ENCODE peak calls at places on chromosomes 11 and 22, in nine cellular contexts. R, A, X, F, I, H, Y, T and V are unnamed samples. For H4K20me1, the result is how much of the 10 kb centered on the place peaks cover.

GRCh38 chr11:119369035-119369925 is 12.2 kb downstream of the USP2 start:
- DNase-seq in R (no peak), A (no peak), X (no peak), F (no peak), I (no peak), H (no peak), Y (peak), T (no peak), V (peak)

GRCh38 chr11:76803811-76804600 is 20.9 kb downstream of the TSKU start:
- DNase-seq in R (peak), A (no peak), X (peak), F (no peak), I (no peak), H (no peak), Y (no peak), T (no peak), V (no peak)

GRCh38 chr22:11627798-11628650 is 3900.0 kb upstream of the OR11H1 start:
- DNase-seq in R (no peak), A (no peak), X (no peak), F (no peak), I (no peak), H (no peak), Y (no peak), T (no peak), V (no peak)

GRCh38 chr22:39240841-39241631 is 3.7 kb downstream of the PDGFB start:
- DNase-seq in R (no peak), A (no peak), X (peak), F (peak), I (no peak), H (peak), Y (peak), T (peak), V (no peak)

GRCh38 chr22:20089977-20090729 is 10.1 kb downstream of the DGCR8 start:
- DNase-seq in R (no peak), A (no peak), X (peak), F (no peak), I (no peak), H (no peak), Y (no peak), T (no peak), V (no peak)

GRCh38 chr11:11036185-11037161 is 178.6 kb upstream of the ZBED5 start:
- DNase-seq in R (peak), A (peak), X (peak), F (peak), I (peak), H (peak), Y (peak), T (peak), V (peak)

GRCh38 chr11:76735841-76736240 is 47.3 kb upstream of the TSKU start:
- DNase-seq in R (no peak), A (no peak), X (no peak), F (no peak), I (no peak), H (no peak), Y (no peak), T (no peak), V (no peak)

GRCh38 chr11:26228778-26229177 is 103.2 kb upstream of the ANO3 start:
- DNase-seq in R (peak), A (no peak), X (peak), F (peak), I (no peak), H (no peak), Y (no peak), T (no peak), V (no peak)

GRCh38 chr11:78220218-78221157 is 31.8 kb downstream of the USP35 start:
- DNase-seq in R (no peak), A (no peak), X (no peak), F (no peak), I (no peak), H (no peak), Y (no peak), T (no peak), V (no peak)

GRCh38 chr22:36055376-36056310 is 27.0 kb upstream of the RBFOX2 start:
- DNase-seq in R (peak), A (no peak), X (no peak), F (no peak), I (no peak), H (no peak), Y (no peak), T (no peak), V (no peak)

GRCh38 chr11:124768914-124769313 is 6.8 kb upstream of the ESAM start:
- DNase-seq in R (no peak), A (no peak), X (no peak), F (no peak), I (no peak), H (no peak), Y (no peak), T (no peak), V (no peak)

GRCh38 chr11:4467811-4468606 is 14.4 kb upstream of the OR52K1 start:
- DNase-seq in R (no peak), A (no peak), X (no peak), F (no peak), I (no peak), H (no peak), Y (peak), T (no peak), V (no peak)

GRCh38 chr11:13216019-13217006 is 61.3 kb upstream of the BMAL1 start:
- DNase-seq in R (peak), A (no peak), X (peak), F (peak), I (peak), H (peak), Y (peak), T (peak), V (no peak)

GRCh38 chr11:128235446-128235845 is 351.9 kb downstream of the ETS1 start:
- DNase-seq in R (peak), A (no peak), X (no peak), F (no peak), I (peak), H (no peak), Y (peak), T (no peak), V (no peak)

GRCh38 chr11:61679893-61680621 is at the start of gene DAGLA:
- DNase-seq in R (peak), A (no peak), X (peak), F (peak), I (peak), H (peak), Y (peak), T (no peak), V (no peak)

GRCh38 chr22:41787331-41787730 is 13.1 kb upstream of the CCDC134 start:
- DNase-seq in R (no peak), A (no peak), X (no peak), F (no peak), I (no peak), H (no peak), Y (no peak), T (no peak), V (no peak)

GRCh38 chr11:86916330-86916729 is 38.9 kb downstream of the FZD4 start:
- DNase-seq in R (peak), A (no peak), X (peak), F (peak), I (no peak), H (no peak), Y (no peak), T (peak), V (no peak)

GRCh38 chr22:36759481-36760159 is 16.3 kb downstream of the IFT27 start:
- DNase-seq in R (no peak), A (no peak), X (no peak), F (no peak), I (no peak), H (no peak), Y (no peak), T (no peak), V (no peak)

GRCh38 chr11:88179966-88180629 is 4.9 kb upstream of the RAB38 start:
- DNase-seq in R (peak), A (peak), X (peak), F (no peak), I (no peak), H (no peak), Y (no peak), T (no peak), V (no peak)

GRCh38 chr11:118514103-118514502 is 13.2 kb upstream of the TTC36 start:
- DNase-seq in R (no peak), A (no peak), X (no peak), F (no peak), I (no peak), H (no peak), Y (no peak), T (no peak), V (no peak)

GRCh38 chr11:69010361-69010891 is 2.6 kb downstream of the MRGPRF start:
- DNase-seq in R (peak), A (no peak), X (peak), F (no peak), I (no peak), H (no peak), Y (no peak), T (no peak), V (no peak)

GRCh38 chr11:34644669-34645406 is 23.9 kb downstream of the EHF start:
- DNase-seq in R (peak), A (no peak), X (peak), F (no peak), I (no peak), H (no peak), Y (no peak), T (no peak), V (no peak)

GRCh38 chr11:113168804-113169342 is 145.5 kb upstream of the TTC12 start:
- DNase-seq in R (no peak), A (no peak), X (no peak), F (no peak), I (no peak), H (no peak), Y (no peak), T (no peak), V (no peak)

GRCh38 chr11:35169754-35170153 is 30.8 kb downstream of the CD44 start:
- DNase-seq in R (no peak), A (no peak), X (no peak), F (no peak), I (no peak), H (no peak), Y (no peak), T (no peak), V (no peak)

GRCh38 chr11:11414996-11415395 is 61.9 kb upstream of the CSNK2A3 start:
- DNase-seq in R (no peak), A (no peak), X (no peak), F (no peak), I (no peak), H (peak), Y (no peak), T (no peak), V (no peak)

GRCh38 chr11:68956547-68957254 is 24.1 kb downstream of the MRGPRD start:
- DNase-seq in R (no peak), A (no peak), X (no peak), F (no peak), I (no peak), H (no peak), Y (no peak), T (no peak), V (no peak)

GRCh38 chr22:44045171-44045570 is 21.1 kb downstream of the PARVB start:
- DNase-seq in R (peak), A (no peak), X (peak), F (no peak), I (no peak), H (no peak), Y (no peak), T (no peak), V (no peak)

GRCh38 chr22:40965936-40966557 is 14.9 kb downstream of the RBX1 start:
- DNase-seq in R (no peak), A (no peak), X (no peak), F (no peak), I (no peak), H (no peak), Y (no peak), T (no peak), V (no peak)

GRCh38 chr22:41825376-41825775 is 7.5 kb upstream of the SREBF2 start:
- DNase-seq in R (peak), A (no peak), X (peak), F (peak), I (no peak), H (no peak), Y (no peak), T (no peak), V (no peak)

GRCh38 chr11:123173040-123173855 is 21.8 kb downstream of the CLMP start:
- DNase-seq in R (peak), A (peak), X (peak), F (no peak), I (no peak), H (no peak), Y (peak), T (no peak), V (no peak)

DNA sequence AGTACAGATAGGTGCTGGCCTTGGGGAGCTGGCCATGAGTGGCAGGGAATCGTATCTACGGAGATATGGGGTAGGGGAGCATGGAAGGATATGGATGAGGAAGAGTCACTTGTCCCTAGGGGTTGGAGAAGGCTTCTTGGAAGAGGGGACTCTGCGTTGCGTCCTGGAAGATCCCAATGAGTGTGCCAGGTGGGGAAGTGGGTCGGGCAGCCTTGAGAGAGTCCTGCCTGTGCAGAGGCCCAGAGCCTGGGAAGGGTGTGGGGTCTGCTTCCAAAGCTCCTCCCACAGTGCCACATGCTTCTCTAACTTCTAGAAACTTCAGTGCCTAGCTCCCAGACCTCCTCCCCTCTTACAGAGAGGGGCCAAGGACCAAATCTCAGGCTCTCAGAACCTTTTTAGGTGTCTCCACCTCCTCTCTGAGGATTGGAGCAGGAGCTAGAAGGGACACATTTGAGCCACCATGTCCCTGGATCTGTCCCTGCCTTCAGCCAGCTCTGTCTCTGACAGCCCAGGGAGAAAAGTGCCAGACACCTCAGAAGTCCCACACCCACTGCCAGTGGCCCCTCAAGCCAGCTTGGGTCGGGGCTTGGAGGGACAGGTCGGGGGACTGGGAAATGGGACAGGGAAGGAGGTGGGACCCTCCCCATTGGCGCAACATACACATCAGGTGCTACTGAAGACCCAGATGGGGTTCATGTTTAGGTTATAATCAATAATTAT is 11.0 kb downstream of the RHBDD3 start:
- DNase-seq in R (no peak), A (no peak), X (no peak), F (no peak), I (no peak), H (no peak), Y (no peak), T (no peak), V (no peak)
- H4K20me1 ChIP-seq in R (under half), A (under half), X (under half), F (under half), I (under half), H (under half), Y (under half), T (under half), V (under half)

DNA sequence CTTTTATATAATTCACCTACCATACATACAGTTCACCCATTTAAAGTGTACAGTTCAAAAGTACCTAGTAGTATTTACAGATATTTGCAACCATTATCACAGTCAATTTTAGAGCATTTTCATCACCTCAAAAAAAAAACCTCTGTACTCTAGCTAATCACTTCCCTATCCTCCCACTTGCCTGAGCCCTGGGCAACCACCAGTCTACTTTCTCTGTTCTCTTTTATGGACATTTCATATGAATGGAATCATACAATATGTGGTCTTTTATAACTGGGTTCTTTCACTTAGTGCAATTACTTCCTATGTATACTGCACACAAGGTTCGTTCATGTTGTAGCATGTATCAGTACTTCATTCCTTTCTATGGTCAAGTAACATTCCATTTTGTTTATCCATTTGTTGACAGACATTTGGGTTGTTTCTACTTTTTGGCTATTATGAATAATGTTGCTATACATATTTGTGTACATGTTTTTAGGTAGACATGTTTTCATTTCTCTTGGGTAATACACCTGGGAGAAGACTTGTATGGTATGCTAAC is 17.8 kb upstream of the NEU3 start:
- DNase-seq in R (no peak), A (no peak), X (no peak), F (no peak), I (no peak), H (no peak), Y (no peak), T (no peak), V (no peak)
- H4K20me1 ChIP-seq in R (under half), A (under half), X (under half), F (under half), I (under half), H (under half), Y (under half), T (under half), V (under half)

GRCh38 chr11:83162377-83162776 is 5.4 kb downstream of the PCF11 start:
- DNase-seq in R (no peak), A (no peak), X (peak), F (no peak), I (no peak), H (no peak), Y (no peak), T (no peak), V (peak)

GRCh38 chr11:83168756-83169155 is 11.8 kb downstream of the PCF11 start:
- DNase-seq in R (no peak), A (no peak), X (no peak), F (no peak), I (no peak), H (no peak), Y (no peak), T (no peak), V (no peak)

GRCh38 chr11:83161610-83162199 is 4.8 kb downstream of the PCF11 start:
- DNase-seq in R (no peak), A (no peak), X (no peak), F (no peak), I (no peak), H (no peak), Y (no peak), T (no peak), V (no peak)

DNA sequence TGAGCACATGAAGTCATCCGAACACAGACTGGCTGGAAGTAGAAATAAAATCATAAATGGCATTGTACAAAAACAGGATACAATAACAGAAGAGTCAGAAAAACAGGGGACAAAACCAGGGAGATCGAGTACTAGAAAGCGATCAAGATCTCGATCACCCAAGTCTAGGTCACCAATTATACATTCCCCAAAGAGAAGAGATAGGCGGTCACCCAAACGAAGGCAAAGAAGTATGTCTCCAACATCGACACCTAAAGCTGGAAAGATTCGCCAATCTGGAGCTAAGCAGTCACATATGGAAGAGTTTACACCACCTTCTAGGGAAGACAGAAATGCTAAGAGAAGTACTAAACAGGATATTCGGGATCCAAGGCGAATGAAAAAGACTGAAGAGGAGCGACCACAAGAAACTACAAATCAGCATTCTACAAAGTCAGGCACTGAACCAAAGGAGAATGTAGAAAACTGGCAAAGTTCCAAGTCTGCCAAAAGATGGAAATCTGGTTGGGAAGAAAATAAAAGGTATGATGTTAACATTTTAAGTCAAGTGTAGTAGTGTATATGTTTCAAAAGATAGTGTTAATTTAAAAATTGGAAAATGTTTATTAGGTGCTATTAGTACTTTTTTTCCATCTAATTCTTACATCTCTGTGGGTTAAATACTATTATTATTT is 9.4 kb downstream of the PCF11 start:
- DNase-seq in R (no peak), A (no peak), X (no peak), F (no peak), I (no peak), H (no peak), Y (no peak), T (no peak), V (no peak)
- H4K20me1 ChIP-seq in R (under half), A (under half), X (under half), F (under half), I (under half), H (under half), Y (under half), T (under half), V (under half)

GRCh38 chr11:63816732-63817131 is 3.5 kb downstream of the SPINDOC start:
- DNase-seq in R (no peak), A (no peak), X (no peak), F (no peak), I (no peak), H (no peak), Y (no peak), T (no peak), V (no peak)
- H4K20me1 ChIP-seq in R (under half), A (under half), X (under half), F (under half), I (under half), H (half or more), Y (under half), T (under half), V (under half)

GRCh38 chr22:45217345-45217744 is 23.3 kb downstream of the KIAA0930 start:
- DNase-seq in R (no peak), A (no peak), X (no peak), F (no peak), I (no peak), H (no peak), Y (no peak), T (no peak), V (no peak)
- H4K20me1 ChIP-seq in R (under half), A (under half), X (under half), F (under half), I (under half), H (half or more), Y (under half), T (under half), V (under half)

GRCh38 chr11:122114976-122115375 is 1.0 kb downstream of the BLID start:
- DNase-seq in R (no peak), A (no peak), X (peak), F (no peak), I (no peak), H (no peak), Y (no peak), T (no peak), V (no peak)

GRCh38 chr11:122120096-122120495 is 4.1 kb upstream of the BLID start:
- DNase-seq in R (no peak), A (no peak), X (peak), F (no peak), I (no peak), H (no peak), Y (no peak), T (no peak), V (no peak)

GRCh38 chr11:122116591-122116990 is 576 bp upstream of the BLID start:
- DNase-seq in R (no peak), A (no peak), X (peak), F (no peak), I (no peak), H (no peak), Y (no peak), T (no peak), V (no peak)

GRCh38 chr11:122113836-122114235 is 2.2 kb downstream of the BLID start:
- DNase-seq in R (no peak), A (no peak), X (peak), F (no peak), I (no peak), H (no peak), Y (no peak), T (no peak), V (no peak)

GRCh38 chr11:122115520-122116343 is at the start of gene BLID:
- DNase-seq in R (peak), A (no peak), X (peak), F (peak), I (peak), H (peak), Y (peak), T (no peak), V (peak)
- H4K20me1 ChIP-seq in R (under half), A (under half), X (under half), F (under half), I (under half), H (under half), Y (under half), T (under half), V (under half)

GRCh38 chr11:47552581-47553416 is at the start of gene CELF1:
- DNase-seq in R (peak), A (no peak), X (peak), F (peak), I (peak), H (peak), Y (peak), T (peak), V (peak)

GRCh38 chr11:47551086-47551485 is 1.8 kb downstream of the CELF1 start:
- DNase-seq in R (peak), A (no peak), X (peak), F (peak), I (peak), H (peak), Y (peak), T (no peak), V (peak)

GRCh38 chr11:47550288-47551052 is 2.5 kb downstream of the CELF1 start:
- DNase-seq in R (no peak), A (no peak), X (peak), F (no peak), I (no peak), H (no peak), Y (no peak), T (no peak), V (peak)

GRCh38 chr11:47553417-47553746 is 450 bp upstream of the CELF1 start:
- DNase-seq in R (no peak), A (no peak), X (peak), F (no peak), I (no peak), H (no peak), Y (no peak), T (no peak), V (no peak)

GRCh38 chr11:47552086-47552580 is 799 bp downstream of the CELF1 start:
- DNase-seq in R (peak), A (no peak), X (peak), F (peak), I (peak), H (peak), Y (peak), T (no peak), V (peak)
- H4K20me1 ChIP-seq in R (under half), A (under half), X (under half), F (under half), I (under half), H (half or more), Y (under half), T (under half), V (under half)